ENCODE peak calls at places on chromosomes 1 and 21, in six cellular contexts. P, R, T, D, I and E are unnamed samples.
A peak's percentile ranks its signal among the peaks of the same experiment; 100 is the strongest.

GRCh38 chr1:101567582-101568189 is 330.9 kb downstream of the S1PR1 start:
- DNase-seq in P (no peak), R (peak; percentile 46), T (peak; percentile 16), D (peak; percentile 21), I (peak; percentile 13), E (no peak)

GRCh38 chr1:84541679-84542078 is 32.6 kb downstream of the CTBS start:
- DNase-seq in P (no peak), R (no peak), T (no peak), D (no peak), I (no peak), E (no peak)

GRCh38 chr1:59089922-59090457 is 206.9 kb upstream of the FGGY start:
- DNase-seq in P (no peak), R (no peak), T (no peak), D (no peak), I (no peak), E (no peak)

GRCh38 chr1:231571904-231572303 is 43.4 kb downstream of the TSNAX start:
- DNase-seq in P (no peak), R (no peak), T (no peak), D (no peak), I (no peak), E (no peak)

GRCh38 chr21:45471229-45472052 is 66.5 kb downstream of the COL18A1 start:
- DNase-seq in P (peak; percentile 75), R (no peak), T (no peak), D (no peak), I (peak; percentile 86), E (no peak)

GRCh38 chr1:228059536-228060457 is 22.7 kb upstream of the ARF1 start:
- DNase-seq in P (no peak), R (peak; percentile 45), T (peak; percentile 50), D (no peak), I (peak; percentile 72), E (no peak)

GRCh38 chr1:150420560-150421265 is 56.8 kb downstream of the RPRD2 start:
- DNase-seq in P (peak; percentile 7), R (no peak), T (no peak), D (peak; percentile 90), I (no peak), E (no peak)

GRCh38 chr1:9724706-9725476 is 73.4 kb downstream of the PIK3CD start:
- DNase-seq in P (peak; percentile 43), R (peak; percentile 63), T (peak; percentile 57), D (peak; percentile 74), I (peak; percentile 87), E (no peak)

GRCh38 chr1:184416921-184417320 is 30.1 kb downstream of the C1orf21 start:
- DNase-seq in P (no peak), R (no peak), T (no peak), D (no peak), I (no peak), E (no peak)

GRCh38 chr1:10025354-10025753 is 7.4 kb upstream of the UBE4B start:
- DNase-seq in P (no peak), R (no peak), T (no peak), D (no peak), I (no peak), E (no peak)

GRCh38 chr21:45539796-45540600 is 2.2 kb downstream of the SLC19A1 start:
- DNase-seq in P (no peak), R (no peak), T (no peak), D (no peak), I (no peak), E (no peak)

GRCh38 chr1:240496941-240497340 is 115.0 kb downstream of the GREM2 start:
- DNase-seq in P (no peak), R (no peak), T (no peak), D (no peak), I (no peak), E (no peak)

GRCh38 chr1:94872771-94873495 is 52.8 kb downstream of the SLC44A3 start:
- DNase-seq in P (no peak), R (no peak), T (no peak), D (no peak), I (no peak), E (no peak)

GRCh38 chr1:224433041-224433670 is 1.4 kb downstream of the WDR26 start:
- DNase-seq in P (no peak), R (no peak), T (no peak), D (peak; percentile 43), I (peak; percentile 25), E (no peak)

GRCh38 chr1:9425859-9426258 is 113.4 kb upstream of the SLC25A33 start:
- DNase-seq in P (no peak), R (no peak), T (no peak), D (no peak), I (no peak), E (no peak)

GRCh38 chr21:46254208-46254975 is 25.8 kb upstream of the LSS start:
- DNase-seq in P (no peak), R (no peak), T (no peak), D (no peak), I (no peak), E (no peak)

GRCh38 chr1:64608651-64609048 is 136.2 kb upstream of the RAVER2 start:
- DNase-seq in P (no peak), R (no peak), T (no peak), D (no peak), I (no peak), E (no peak)

GRCh38 chr1:221858758-221859157 is 116.9 kb upstream of the DUSP10 start:
- DNase-seq in P (peak; percentile 96), R (no peak), T (no peak), D (no peak), I (peak; percentile 45), E (no peak)

GRCh38 chr1:226975259-226975908 is 35.3 kb downstream of the COQ8A start:
- DNase-seq in P (no peak), R (no peak), T (no peak), D (peak; percentile 47), I (no peak), E (no peak)

GRCh38 chr1:67980028-67980427 is 70.4 kb downstream of the DIRAS3 start:
- DNase-seq in P (no peak), R (no peak), T (no peak), D (no peak), I (no peak), E (no peak)